ENCODE peak calls at places on chromosome 3, in nine cellular contexts. G is heart left ventricle, O is NB4, J is suprapubic skin, W is sigmoid colon, L is Peyer's patch, K is esophagus squamous epithelium, B is IMR-90, F is GM12891. Y is an unnamed sample.

GRCh38 chr3:66480666-66481065 is 20.2 kb downstream of the LRIG1 start:
- DNase-seq in G (no peak), O (no peak), J (no peak), W (no peak), L (no peak), K (no peak), B (peak), F (no peak), Y (no peak)

GRCh38 chr3:49339593-49339946 is 283 bp downstream of the USP4 start:
- DNase-seq in G (no peak), O (no peak), J (peak), W (peak), L (no peak), K (no peak), B (no peak), F (no peak), Y (no peak)

GRCh38 chr3:127053979-127054378 is 71.1 kb downstream of the PLXNA1 start:
- DNase-seq in G (no peak), O (no peak), J (no peak), W (no peak), L (no peak), K (no peak), B (no peak), F (no peak), Y (no peak)

GRCh38 chr3:179093807-179094206 is 22.2 kb upstream of the ZMAT3 start:
- DNase-seq in G (no peak), O (no peak), J (no peak), W (no peak), L (no peak), K (no peak), B (peak), F (no peak), Y (no peak)

GRCh38 chr3:133983126-133983525 is 46.6 kb downstream of the SLCO2A1 start:
- DNase-seq in G (no peak), O (no peak), J (no peak), W (peak), L (no peak), K (no peak), B (no peak), F (no peak), Y (no peak)

GRCh38 chr3:38646630-38647029 is 2.9 kb downstream of the SCN5A start:
- DNase-seq in G (no peak), O (peak), J (no peak), W (peak), L (no peak), K (no peak), B (peak), F (no peak), Y (peak)

GRCh38 chr3:18791752-18792151 is 356.6 kb upstream of the KCNH8 start:
- DNase-seq in G (no peak), O (no peak), J (no peak), W (no peak), L (no peak), K (no peak), B (no peak), F (no peak), Y (no peak)

GRCh38 chr3:33299395-33300081 is 22.3 kb downstream of the FBXL2 start:
- DNase-seq in G (no peak), O (no peak), J (no peak), W (no peak), L (no peak), K (no peak), B (peak), F (no peak), Y (no peak)

GRCh38 chr3:45109736-45110135 is 36.4 kb downstream of the CDCP1 start:
- DNase-seq in G (no peak), O (no peak), J (no peak), W (no peak), L (no peak), K (no peak), B (no peak), F (no peak), Y (no peak)

GRCh38 chr3:138493804-138494606 is 59.6 kb downstream of the ESYT3 start:
- DNase-seq in G (no peak), O (peak), J (no peak), W (no peak), L (no peak), K (no peak), B (peak), F (no peak), Y (no peak)

GRCh38 chr3:31968391-31968926 is 12.6 kb downstream of the OSBPL10 start:
- DNase-seq in G (no peak), O (no peak), J (no peak), W (no peak), L (no peak), K (no peak), B (peak), F (no peak), Y (no peak)

GRCh38 chr3:167559922-167560321 is 86.1 kb upstream of the SERPINI2 start:
- DNase-seq in G (no peak), O (no peak), J (no peak), W (no peak), L (no peak), K (no peak), B (no peak), F (no peak), Y (no peak)

GRCh38 chr3:111923821-111924220 is 55.0 kb upstream of the ABHD10 start:
- DNase-seq in G (no peak), O (no peak), J (no peak), W (no peak), L (no peak), K (no peak), B (no peak), F (no peak), Y (no peak)

GRCh38 chr3:120382941-120383447 is 33.8 kb upstream of the LRRC58 start:
- DNase-seq in G (no peak), O (no peak), J (no peak), W (no peak), L (no peak), K (no peak), B (no peak), F (no peak), Y (no peak)

GRCh38 chr3:7682822-7683229 is 818.8 kb upstream of the LMCD1 start:
- DNase-seq in G (peak), O (peak), J (peak), W (no peak), L (no peak), K (no peak), B (peak), F (no peak), Y (no peak)

GRCh38 chr3:117788499-117788898 is 1078.9 kb downstream of the TUSC7 start:
- DNase-seq in G (no peak), O (no peak), J (no peak), W (no peak), L (no peak), K (no peak), B (no peak), F (no peak), Y (no peak)

GRCh38 chr3:188126271-188126670 is 27.7 kb upstream of the LPP start:
- DNase-seq in G (no peak), O (no peak), J (no peak), W (no peak), L (no peak), K (no peak), B (peak), F (no peak), Y (no peak)

GRCh38 chr3:157592769-157593168 is 89.6 kb upstream of the VEPH1 start:
- DNase-seq in G (no peak), O (no peak), J (no peak), W (no peak), L (no peak), K (no peak), B (no peak), F (no peak), Y (no peak)

GRCh38 chr3:132879651-132880050 is 157.4 kb upstream of the NPHP3 start:
- DNase-seq in G (no peak), O (no peak), J (no peak), W (no peak), L (no peak), K (no peak), B (no peak), F (no peak), Y (no peak)

GRCh38 chr3:147838650-147839049 is 429.5 kb downstream of the ZIC1 start:
- DNase-seq in G (no peak), O (peak), J (no peak), W (no peak), L (no peak), K (no peak), B (peak), F (no peak), Y (no peak)

DNA sequence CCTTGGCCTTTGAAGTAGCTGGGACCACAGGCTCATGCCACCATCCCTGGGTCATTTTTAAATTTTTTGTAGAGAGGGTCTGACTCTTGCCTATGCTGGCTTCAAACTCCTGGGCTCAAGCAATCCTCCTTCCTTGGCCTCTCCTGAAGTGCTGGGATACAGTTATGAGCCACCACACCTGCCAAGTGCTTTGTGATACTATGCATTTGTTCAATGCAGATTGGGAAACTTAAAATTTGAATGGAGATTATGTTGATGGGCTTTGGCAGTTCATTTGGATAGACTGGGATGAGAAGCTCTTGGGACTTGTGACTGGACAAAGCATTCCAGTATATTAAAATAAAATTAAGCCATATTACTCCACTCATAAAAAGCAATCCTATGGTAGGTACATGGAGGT is 3.9 kb upstream of the LMLN start:
- DNase-seq in G (no peak), O (no peak), J (no peak), W (no peak), L (no peak), K (no peak), B (no peak), F (no peak), Y (no peak)
- TF ChIP-seq POLR2A in G (no peak), O (no peak), J (no peak), W (no peak), L (no peak), K (no peak), B (no peak), F (no peak), Y (no peak)

DNA sequence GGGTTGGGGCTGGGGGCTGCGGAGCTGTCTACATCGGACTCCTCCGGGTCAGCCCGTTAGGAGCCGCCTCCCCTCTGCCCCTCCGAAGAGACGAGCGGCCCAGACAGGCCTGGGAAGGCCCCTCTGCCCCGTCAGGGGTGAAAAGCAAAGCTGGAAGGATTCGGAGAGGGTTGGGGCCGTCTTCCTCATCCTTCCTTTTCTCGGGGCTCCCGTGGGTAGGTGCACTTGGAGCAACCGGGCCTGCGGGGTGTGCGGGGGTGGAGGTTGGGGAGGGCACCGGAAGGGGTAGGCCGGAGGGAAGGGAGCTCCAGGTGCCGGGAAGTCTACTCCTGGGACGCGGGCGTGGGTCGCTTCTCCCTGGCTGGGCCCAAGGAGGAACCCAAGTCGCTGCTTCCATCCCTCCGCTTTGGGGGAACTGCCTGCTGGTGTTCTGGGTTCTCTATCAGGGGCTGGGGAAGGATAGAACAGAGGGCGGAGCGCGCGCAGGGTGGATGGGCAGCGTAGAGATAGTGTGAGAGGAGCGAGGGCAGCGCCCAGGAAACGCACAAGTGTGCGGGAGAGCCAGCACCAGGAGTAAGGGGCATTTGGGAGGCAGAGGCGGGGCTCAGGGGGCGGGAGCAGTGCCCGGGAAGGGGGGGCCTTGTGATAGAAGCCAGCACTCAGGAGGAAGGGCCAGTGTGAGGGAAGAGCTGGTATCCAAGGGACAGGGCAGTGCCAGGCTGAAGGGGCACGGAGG is 590 bp downstream of the POLR2H start:
- DNase-seq in G (peak), O (peak), J (peak), W (peak), L (peak), K (peak), B (peak), F (no peak), Y (peak)
- TF ChIP-seq POLR2A in G (no peak), O (peak), J (no peak), W (peak), L (peak), K (peak), B (no peak), F (no peak), Y (peak)

DNA sequence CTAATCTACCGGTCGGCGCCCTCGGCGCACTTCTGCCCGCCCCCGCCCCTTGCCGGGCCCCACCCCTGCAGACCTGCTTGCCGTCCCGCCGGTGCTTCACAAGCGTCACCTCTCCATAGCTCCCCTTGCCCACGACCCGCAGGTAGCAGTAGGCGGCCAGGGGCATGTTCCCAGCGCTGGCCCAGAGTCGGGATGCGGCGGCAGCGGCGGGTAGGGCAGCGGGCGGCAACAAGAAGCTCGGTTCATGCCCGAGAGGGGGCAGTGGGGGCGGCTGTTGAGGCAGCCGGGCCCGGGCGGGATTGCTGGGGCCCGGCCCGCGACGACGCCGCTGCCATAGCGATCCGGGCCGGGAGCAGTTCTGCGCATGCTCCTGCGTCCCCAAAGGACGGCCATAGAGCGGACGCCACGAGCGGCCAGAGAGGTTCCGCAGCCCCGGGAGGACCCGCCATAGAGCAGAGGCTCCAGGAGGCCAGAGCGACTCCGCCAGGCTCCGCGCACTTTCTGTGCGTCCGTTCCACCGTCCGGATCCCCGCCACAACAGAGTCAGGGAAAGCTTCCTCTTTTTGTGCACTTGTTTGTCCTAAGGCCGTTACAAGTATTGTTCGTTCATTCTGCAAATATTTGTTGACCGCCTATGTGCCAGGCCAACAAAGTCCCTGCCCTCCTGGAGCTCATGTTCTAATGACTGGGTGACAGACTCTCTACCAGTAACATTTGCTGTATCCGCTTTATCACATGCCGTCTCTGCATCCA is at the start of gene NEK4:
- DNase-seq in G (peak), O (peak), J (peak), W (peak), L (peak), K (peak), B (peak), F (peak), Y (peak)
- TF ChIP-seq POLR2A in G (no peak), O (peak), J (no peak), W (peak), L (peak), K (peak), B (peak), F (peak), Y (peak)

DNA sequence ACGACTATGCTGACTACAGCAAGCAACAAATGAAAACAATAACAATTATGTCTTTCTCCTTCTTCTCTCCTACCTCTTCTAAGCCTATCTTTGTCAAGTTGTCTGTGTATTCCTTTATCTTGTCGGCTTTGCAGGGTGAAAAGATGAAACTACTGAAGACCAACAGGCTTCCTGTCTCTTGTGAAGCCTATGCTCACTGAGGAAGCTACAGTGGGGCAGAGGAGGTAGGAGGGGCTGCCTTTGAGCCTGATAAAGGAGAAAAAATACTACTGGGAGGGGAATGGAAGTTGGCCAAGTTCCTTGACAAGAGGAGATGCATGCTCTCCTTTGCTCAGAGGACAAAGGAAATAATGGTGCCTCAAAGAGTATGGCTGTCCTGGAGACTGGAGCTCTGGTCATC is 92.0 kb downstream of the IGSF11 start:
- DNase-seq in G (no peak), O (no peak), J (no peak), W (no peak), L (no peak), K (no peak), B (no peak), F (no peak), Y (no peak)
- TF ChIP-seq POLR2A in G (no peak), O (no peak), J (no peak), W (no peak), L (no peak), K (no peak), B (no peak), F (no peak), Y (no peak)

GRCh38 chr3:129281726-129282125 is 3.1 kb downstream of the HMCES start:
- DNase-seq in G (no peak), O (no peak), J (no peak), W (no peak), L (no peak), K (no peak), B (no peak), F (no peak), Y (no peak)

GRCh38 chr3:129278439-129278969 is at the start of gene HMCES:
- DNase-seq in G (peak), O (peak), J (peak), W (peak), L (peak), K (peak), B (peak), F (peak), Y (peak)

GRCh38 chr3:129277829-129278271 is 820 bp upstream of the HMCES start:
- DNase-seq in G (peak), O (peak), J (peak), W (no peak), L (no peak), K (no peak), B (peak), F (no peak), Y (peak)

GRCh38 chr3:129280183-129280582 is 1.5 kb downstream of the HMCES start:
- DNase-seq in G (no peak), O (no peak), J (no peak), W (no peak), L (no peak), K (no peak), B (no peak), F (no peak), Y (no peak)

GRCh38 chr3:129278970-129279906 is 568 bp downstream of the HMCES start:
- DNase-seq in G (peak), O (peak), J (peak), W (peak), L (peak), K (no peak), B (peak), F (no peak), Y (peak)
- TF ChIP-seq POLR2A in G (peak), O (peak), J (no peak), W (no peak), L (no peak), K (no peak), B (peak), F (no peak), Y (peak)

DNA sequence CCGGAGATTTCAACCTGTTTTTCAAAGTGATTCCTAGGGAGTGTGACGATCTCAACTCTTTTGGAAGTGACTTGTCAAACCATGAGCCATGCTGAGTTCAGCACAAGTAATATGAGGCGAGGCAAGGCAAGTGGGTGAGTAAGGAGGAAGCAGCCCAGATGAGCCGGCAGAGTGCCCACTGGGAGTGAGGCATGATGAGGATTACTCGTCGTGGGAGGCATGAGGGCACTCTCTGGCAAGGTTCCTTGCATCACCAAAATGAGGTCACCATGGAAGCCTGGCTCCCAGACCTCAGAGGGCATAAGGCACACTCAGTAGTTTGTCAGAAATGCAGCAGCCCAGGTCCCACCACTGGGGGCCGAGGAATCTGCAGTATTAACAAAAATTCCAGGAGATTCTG is 636.1 kb downstream of the MAGI1 start:
- DNase-seq in G (peak), O (peak), J (no peak), W (peak), L (no peak), K (no peak), B (peak), F (no peak), Y (no peak)
- TF ChIP-seq POLR2A in G (no peak), O (no peak), J (no peak), W (no peak), L (no peak), K (no peak), B (no peak), F (no peak), Y (no peak)

GRCh38 chr3:9947025-9947995 is 4.9 kb downstream of the PRRT3 start:
- DNase-seq in G (peak), O (no peak), J (peak), W (peak), L (no peak), K (no peak), B (peak), F (no peak), Y (peak)
- TF ChIP-seq POLR2A in G (no peak), O (no peak), J (no peak), W (no peak), L (no peak), K (no peak), B (no peak), F (no peak), Y (no peak)